ENCODE peak calls at places on chromosomes 12 and 14, in eight cellular contexts. M is BJ, T is thyroid gland, S is bronchial epithelial cell, Z is PC-9, X is cardiac muscle cell, E is colonic mucosa, B is adipocyte. O is an unnamed sample.
A peak's percentile ranks its signal among the peaks of the same experiment; 100 is the strongest.

GRCh38 chr12:12499909-12500604 is 62.6 kb downstream of the DUSP16 start:
- DNase-seq in X (no peak), Z (no peak), E (no peak), S (no peak), B (no peak), M (no peak), T (no peak), O (no peak)

GRCh38 chr12:112122823-112123690 is 2.3 kb upstream of the TRAFD1 start:
- DNase-seq in X (peak; percentile 76), Z (peak; percentile 83), E (no peak), B (peak; percentile 68), S (no peak), T (no peak), M (peak; percentile 52), O (no peak)

GRCh38 chr12:76374395-76375020 is 26.3 kb upstream of the BBS10 start:
- DNase-seq in T (no peak), E (no peak), S (peak; percentile 79), B (no peak), M (peak; percentile 7), Z (no peak), X (no peak), O (no peak)

GRCh38 chr12:131735153-131735456 is 24.2 kb downstream of the SFSWAP start:
- DNase-seq in E (no peak), Z (no peak), S (no peak), B (no peak), X (no peak), T (no peak), M (no peak), O (no peak)

GRCh38 chr14:104929268-104930230 is 4.9 kb downstream of the PLD4 start:
- DNase-seq in T (no peak), S (no peak), M (no peak), B (no peak), X (no peak), Z (no peak), E (no peak), O (no peak)

GRCh38 chr12:6915023-6915788 is 826 bp downstream of the ENO2 start:
- DNase-seq in Z (no peak), X (no peak), S (no peak), B (no peak), T (peak; percentile 45), M (no peak), E (peak; percentile 65), O (no peak)

GRCh38 chr14:35402323-35403084 is 2.0 kb downstream of the NFKBIA start:
- DNase-seq in E (peak; percentile 63), S (peak; percentile 55), Z (no peak), M (no peak), X (no peak), B (no peak), T (no peak), O (no peak)

GRCh38 chr14:50064993-50065392 is 51.4 kb downstream of the VCPKMT start:
- DNase-seq in X (no peak), Z (no peak), B (no peak), T (no peak), E (peak; percentile 64), M (no peak), S (peak; percentile 29), O (no peak)

GRCh38 chr12:52350021-52350620 is 17.2 kb downstream of the KRT85 start:
- DNase-seq in B (no peak), M (no peak), E (no peak), S (no peak), T (no peak), X (no peak), Z (no peak), O (no peak)

GRCh38 chr12:912466-913235 is 36.8 kb downstream of the RAD52 start:
- DNase-seq in Z (no peak), B (no peak), E (no peak), X (no peak), M (no peak), T (no peak), S (no peak), O (no peak)
- H3K36me3 ChIP-seq in Z (peaks cover 65% of the 10 kb centered on the region), B (peaks cover 96% of the 10 kb centered on the region), E (peaks cover 15% of the 10 kb centered on the region), X (peaks cover 83% of the 10 kb centered on the region), M (peaks cover 23% of the 10 kb centered on the region), T (peaks cover 45% of the 10 kb centered on the region), S (peaks cover 19% of the 10 kb centered on the region), O (peaks cover 3% of the 10 kb centered on the region)

GRCh38 chr14:22908601-22909000 is 10.3 kb downstream of the RBM23 start:
- DNase-seq in X (peak; percentile 45), S (no peak), E (no peak), B (peak; percentile 88), Z (no peak), T (no peak), M (no peak), O (no peak)

GRCh38 chr14:22906073-22906472 is 12.9 kb downstream of the RBM23 start:
- DNase-seq in B (no peak), S (no peak), E (no peak), X (no peak), T (no peak), Z (no peak), M (no peak), O (no peak)

GRCh38 chr14:22910916-22911315 is 8.0 kb downstream of the RBM23 start:
- DNase-seq in B (no peak), S (no peak), X (no peak), T (no peak), Z (no peak), E (no peak), M (no peak), O (no peak)

GRCh38 chr14:22905627-22906026 is 13.3 kb downstream of the RBM23 start:
- DNase-seq in M (no peak), X (no peak), T (no peak), S (no peak), Z (no peak), B (no peak), E (no peak), O (no peak)

GRCh38 chr14:22907429-22907828 is 11.5 kb downstream of the RBM23 start:
- DNase-seq in E (no peak), B (no peak), T (no peak), X (no peak), S (no peak), M (no peak), Z (no peak), O (no peak)
- H3K36me3 ChIP-seq in E (peaks cover 32% of the 10 kb centered on the region), B (peaks cover 82% of the 10 kb centered on the region), T (peaks cover 69% of the 10 kb centered on the region), X (peaks cover 70% of the 10 kb centered on the region), S (peaks cover 19% of the 10 kb centered on the region), M (peaks cover 28% of the 10 kb centered on the region), Z (peaks cover 13% of the 10 kb centered on the region), O (peaks cover 31% of the 10 kb centered on the region)

DNA sequence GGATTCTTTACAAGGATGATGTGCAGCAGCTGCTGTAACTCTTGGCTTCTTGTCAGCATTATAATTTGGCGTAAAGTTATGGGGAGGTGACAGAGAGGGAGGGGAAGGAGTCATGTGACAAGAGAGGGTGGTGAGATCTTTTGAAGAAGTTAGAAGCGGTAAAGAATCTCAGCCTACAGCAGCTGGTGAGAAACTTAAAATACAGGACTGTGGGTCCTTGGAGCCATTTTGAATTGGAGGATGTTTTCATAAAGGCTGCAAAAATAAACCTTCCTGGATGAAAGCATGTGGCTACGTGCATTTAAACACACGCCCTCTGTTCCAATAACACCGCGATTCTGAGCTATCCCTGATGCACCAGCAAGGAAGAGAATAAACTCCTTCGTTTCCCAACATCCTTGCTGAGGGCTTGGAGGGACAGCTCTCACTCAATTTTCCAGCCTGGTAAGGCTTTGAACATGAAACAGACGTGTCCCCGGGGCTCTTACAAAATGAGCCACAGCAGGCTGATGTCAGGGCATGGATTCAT is 133.7 kb downstream of the TMEM30B start:
- DNase-seq in X (peak; percentile 50), M (no peak), B (peak; percentile 76), Z (no peak), T (no peak), E (no peak), S (peak; percentile 30), O (no peak)
- H3K36me3 ChIP-seq in X (no peaks in the 10 kb centered on the region), M (no peaks in the 10 kb centered on the region), B (no peaks in the 10 kb centered on the region), Z (no peaks in the 10 kb centered on the region), T (no peaks in the 10 kb centered on the region), E (no peaks in the 10 kb centered on the region), S (no peaks in the 10 kb centered on the region), O (no peaks in the 10 kb centered on the region)

DNA sequence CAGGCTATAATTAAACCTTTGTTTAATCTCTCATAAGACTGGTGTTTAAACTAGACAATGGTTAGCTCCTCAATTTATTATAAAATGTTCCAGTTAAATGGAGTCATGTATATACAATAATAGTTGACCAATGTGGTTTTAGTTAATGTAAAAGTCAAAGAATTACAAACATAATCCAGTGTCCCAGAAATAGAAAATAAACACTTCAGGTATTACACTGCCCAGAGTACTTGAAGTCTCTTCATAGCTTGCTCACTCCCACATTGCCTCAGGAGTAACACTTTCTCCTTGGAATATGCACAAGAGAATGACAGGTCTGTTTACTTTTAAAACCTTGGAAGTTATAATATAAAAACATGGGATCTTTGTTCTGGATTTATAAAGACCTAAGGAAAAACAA is 60.5 kb downstream of the SLC38A1 start:
- DNase-seq in X (no peak), E (no peak), B (no peak), Z (no peak), T (no peak), M (no peak), S (no peak), O (no peak)
- H3K36me3 ChIP-seq in X (peaks cover 14% of the 10 kb centered on the region), E (peaks cover 5% of the 10 kb centered on the region), B (peaks cover 22% of the 10 kb centered on the region), Z (peaks cover 86% of the 10 kb centered on the region), T (peaks cover 21% of the 10 kb centered on the region), M (peaks cover 2% of the 10 kb centered on the region), S (peaks cover 22% of the 10 kb centered on the region), O (peaks cover 18% of the 10 kb centered on the region)

DNA sequence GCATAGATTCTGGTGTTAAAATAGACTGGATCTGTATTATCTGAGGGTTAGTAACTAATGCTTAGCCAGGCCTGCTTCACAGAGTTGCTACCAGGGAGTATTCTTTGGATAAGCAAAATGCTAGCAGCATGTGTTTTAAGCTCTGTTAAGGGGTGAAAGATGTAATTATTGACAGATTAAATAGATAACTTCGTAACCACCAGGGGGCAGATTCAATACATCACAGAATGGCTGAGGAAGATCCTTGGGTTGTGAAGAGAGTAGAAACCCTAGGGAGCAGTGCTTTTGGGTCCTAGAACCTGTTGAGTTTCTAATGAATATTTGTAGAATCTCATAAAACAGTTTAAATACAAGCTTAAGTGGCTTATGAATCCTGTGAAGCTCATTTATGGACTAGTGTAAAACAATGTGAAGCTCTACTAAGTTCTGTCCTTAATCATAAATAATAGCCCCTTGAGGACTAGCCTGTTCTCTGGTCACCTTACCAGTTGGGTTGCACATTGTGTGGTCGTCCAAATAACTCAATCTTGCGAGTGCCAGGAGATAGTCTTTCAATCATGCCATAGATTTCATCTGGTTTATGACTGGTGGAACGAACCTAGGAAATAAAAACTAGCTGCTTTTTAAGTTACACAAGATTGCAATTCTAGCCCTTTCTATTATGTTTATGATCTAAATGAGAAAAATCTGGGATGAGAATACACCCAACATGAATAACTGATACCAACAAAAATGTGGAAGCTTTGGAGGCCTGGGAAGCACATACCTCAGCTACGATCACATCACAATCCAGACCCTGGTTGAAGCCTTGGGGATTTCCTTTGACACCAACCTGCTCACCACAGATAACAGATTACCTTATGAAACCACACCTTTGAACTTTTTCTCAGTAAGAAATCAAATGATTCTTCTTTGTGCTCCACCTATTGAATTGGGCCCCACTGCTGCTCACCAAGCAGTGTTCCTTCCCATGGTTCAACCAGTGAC is 12.3 kb downstream of the METTL3 start:
- DNase-seq in X (peak; percentile 58), E (no peak), B (peak; percentile 73), S (peak; percentile 47), Z (no peak), M (no peak), T (peak; percentile 9), O (no peak)
- H3K36me3 ChIP-seq in X (peaks cover 71% of the 10 kb centered on the region), E (peaks cover 15% of the 10 kb centered on the region), B (peaks cover 87% of the 10 kb centered on the region), S (peaks cover 17% of the 10 kb centered on the region), Z (no peaks in the 10 kb centered on the region), M (peaks cover 25% of the 10 kb centered on the region), T (peaks cover 54% of the 10 kb centered on the region), O (peaks cover 74% of the 10 kb centered on the region)